ENCODE peak calls at places on chromosomes 16 and 17, in six cellular contexts. One of them, this sample, is unnamed.

GRCh38 chr16:19005561-19006445 is 22.1 kb downstream of the TMC7 start:
- DNase-seq in cardiac muscle cell: no peak
- DNase-seq in PC-3: peak; percentile 97
- DNase-seq in CD4-positive, alpha-beta memory T cell: no peak
- DNase-seq in IMR-90: peak; percentile 27
- DNase-seq in psoas muscle: peak; percentile 63
- DNase-seq in this sample: no peak

GRCh38 chr16:86093801-86094750 is 195.1 kb downstream of the IRF8 start:
- DNase-seq in cardiac muscle cell: no peak
- DNase-seq in PC-3: no peak
- DNase-seq in CD4-positive, alpha-beta memory T cell: no peak
- DNase-seq in IMR-90: no peak
- DNase-seq in psoas muscle: no peak
- DNase-seq in this sample: no peak

GRCh38 chr17:77376795-77377751 is 236.3 kb downstream of the SEC14L1 start:
- DNase-seq in cardiac muscle cell: no peak
- DNase-seq in PC-3: no peak
- DNase-seq in CD4-positive, alpha-beta memory T cell: no peak
- DNase-seq in IMR-90: peak; percentile 92
- DNase-seq in psoas muscle: no peak
- DNase-seq in this sample: no peak

GRCh38 chr17:77528516-77529327 is 388.0 kb downstream of the SEC14L1 start:
- DNase-seq in cardiac muscle cell: peak; percentile 84
- DNase-seq in PC-3: no peak
- DNase-seq in CD4-positive, alpha-beta memory T cell: no peak
- DNase-seq in IMR-90: no peak
- DNase-seq in psoas muscle: peak; percentile 46
- DNase-seq in this sample: no peak

GRCh38 chr17:27807567-27808470 is 7.5 kb upstream of the NOS2 start:
- DNase-seq in cardiac muscle cell: peak; percentile 22
- DNase-seq in PC-3: no peak
- DNase-seq in CD4-positive, alpha-beta memory T cell: peak; percentile 71
- DNase-seq in IMR-90: no peak
- DNase-seq in psoas muscle: no peak
- DNase-seq in this sample: peak; percentile 27

GRCh38 chr16:85227262-85227923 is 115.1 kb upstream of the CIBAR2 start:
- DNase-seq in cardiac muscle cell: no peak
- DNase-seq in PC-3: no peak
- DNase-seq in CD4-positive, alpha-beta memory T cell: no peak
- DNase-seq in IMR-90: no peak
- DNase-seq in psoas muscle: no peak
- DNase-seq in this sample: no peak

GRCh38 chr16:48395375-48395774 is 10.2 kb upstream of the SIAH1 start:
- DNase-seq in cardiac muscle cell: no peak
- DNase-seq in PC-3: no peak
- DNase-seq in CD4-positive, alpha-beta memory T cell: no peak
- DNase-seq in IMR-90: no peak
- DNase-seq in psoas muscle: no peak
- DNase-seq in this sample: no peak

GRCh38 chr17:18182978-18183333 is 672 bp upstream of the ALKBH5 start:
- DNase-seq in cardiac muscle cell: peak; percentile 82
- DNase-seq in PC-3: peak; percentile 80
- DNase-seq in CD4-positive, alpha-beta memory T cell: no peak
- DNase-seq in IMR-90: peak; percentile 78
- DNase-seq in psoas muscle: peak; percentile 96
- DNase-seq in this sample: no peak

GRCh38 chr16:48099455-48099854 is 56.3 kb downstream of the ABCC12 start:
- DNase-seq in cardiac muscle cell: no peak
- DNase-seq in PC-3: peak; percentile 20
- DNase-seq in CD4-positive, alpha-beta memory T cell: no peak
- DNase-seq in IMR-90: no peak
- DNase-seq in psoas muscle: peak; percentile 61
- DNase-seq in this sample: no peak

GRCh38 chr17:45784583-45785372 is 658 bp downstream of the CRHR1 start:
- DNase-seq in cardiac muscle cell: peak; percentile 47
- DNase-seq in PC-3: peak; percentile 32
- DNase-seq in CD4-positive, alpha-beta memory T cell: peak; percentile 29
- DNase-seq in IMR-90: no peak
- DNase-seq in psoas muscle: peak; percentile 62
- DNase-seq in this sample: no peak

GRCh38 chr16:26795184-26795583 is 271.5 kb upstream of the C16orf82 start:
- DNase-seq in cardiac muscle cell: peak; percentile 7
- DNase-seq in PC-3: no peak
- DNase-seq in CD4-positive, alpha-beta memory T cell: no peak
- DNase-seq in IMR-90: no peak
- DNase-seq in psoas muscle: no peak
- DNase-seq in this sample: peak; percentile 53

GRCh38 chr17:62860962-62861873 is 53.1 kb upstream of the MARCHF10 start:
- DNase-seq in cardiac muscle cell: peak; percentile 11
- DNase-seq in PC-3: peak; percentile 83
- DNase-seq in CD4-positive, alpha-beta memory T cell: no peak
- DNase-seq in IMR-90: peak; percentile 13
- DNase-seq in psoas muscle: no peak
- DNase-seq in this sample: no peak

GRCh38 chr16:71762186-71762585 is 37.7 kb upstream of the PHLPP2 start:
- DNase-seq in cardiac muscle cell: no peak
- DNase-seq in PC-3: no peak
- DNase-seq in CD4-positive, alpha-beta memory T cell: no peak
- DNase-seq in IMR-90: peak; percentile 57
- DNase-seq in psoas muscle: no peak
- DNase-seq in this sample: no peak

GRCh38 chr17:71849783-71850768 is 270.7 kb upstream of the SOX9 start:
- DNase-seq in cardiac muscle cell: no peak
- DNase-seq in PC-3: no peak
- DNase-seq in CD4-positive, alpha-beta memory T cell: no peak
- DNase-seq in IMR-90: no peak
- DNase-seq in psoas muscle: no peak
- DNase-seq in this sample: no peak

GRCh38 chr17:2982854-2983636 is 80.4 kb downstream of the OR1D5 start:
- DNase-seq in cardiac muscle cell: no peak
- DNase-seq in PC-3: no peak
- DNase-seq in CD4-positive, alpha-beta memory T cell: no peak
- DNase-seq in IMR-90: peak; percentile 89
- DNase-seq in psoas muscle: peak; percentile 96
- DNase-seq in this sample: no peak

GRCh38 chr16:89633064-89633631 is 19.7 kb downstream of the DPEP1 start:
- DNase-seq in cardiac muscle cell: no peak
- DNase-seq in PC-3: peak; percentile 84
- DNase-seq in CD4-positive, alpha-beta memory T cell: no peak
- DNase-seq in IMR-90: peak; percentile 73
- DNase-seq in psoas muscle: no peak
- DNase-seq in this sample: no peak

GRCh38 chr16:20830372-20830771 is 24.0 kb downstream of the REXO5 start:
- DNase-seq in cardiac muscle cell: no peak
- DNase-seq in PC-3: no peak
- DNase-seq in CD4-positive, alpha-beta memory T cell: no peak
- DNase-seq in IMR-90: no peak
- DNase-seq in psoas muscle: no peak
- DNase-seq in this sample: no peak

GRCh38 chr17:35252646-35253045 is 9.8 kb downstream of the SLFN5 start:
- DNase-seq in cardiac muscle cell: no peak
- DNase-seq in PC-3: no peak
- DNase-seq in CD4-positive, alpha-beta memory T cell: no peak
- DNase-seq in IMR-90: no peak
- DNase-seq in psoas muscle: no peak
- DNase-seq in this sample: no peak

GRCh38 chr17:30477083-30477757 is at the start of gene GOSR1:
- DNase-seq in cardiac muscle cell: peak; percentile 97
- DNase-seq in PC-3: peak; percentile 90
- DNase-seq in CD4-positive, alpha-beta memory T cell: peak; percentile 87
- DNase-seq in IMR-90: peak; percentile 95
- DNase-seq in psoas muscle: peak; percentile 96
- DNase-seq in this sample: peak; percentile 89

DNA sequence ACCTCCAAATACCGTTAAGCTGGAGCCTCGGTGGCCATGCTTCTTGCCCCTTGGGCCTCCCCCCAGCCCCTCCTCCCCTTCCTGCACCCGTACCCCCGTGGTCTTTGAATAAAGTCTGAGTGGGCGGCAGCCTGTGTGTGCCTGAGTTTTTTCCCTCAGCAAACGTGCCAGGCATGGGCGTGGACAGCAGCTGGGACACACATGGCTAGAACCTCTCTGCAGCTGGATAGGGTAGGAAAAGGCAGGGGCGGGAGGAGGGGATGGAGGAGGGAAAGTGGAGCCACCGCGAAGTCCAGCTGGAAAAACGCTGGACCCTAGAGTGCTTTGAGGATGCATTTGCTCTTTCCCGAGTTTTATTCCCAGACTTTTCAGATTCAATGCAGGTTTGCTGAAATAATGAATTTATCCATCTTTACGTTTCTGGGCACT is 928 bp downstream of the HBA1 start:
- DNase-seq in cardiac muscle cell: no peak
- DNase-seq in PC-3: no peak
- DNase-seq in CD4-positive, alpha-beta memory T cell: no peak
- DNase-seq in IMR-90: peak; percentile 25
- DNase-seq in psoas muscle: no peak
- DNase-seq in this sample: no peak
- H3K27me3 ChIP-seq in cardiac muscle cell: peaks cover 64% of the 10 kb centered on the region
- H3K27me3 ChIP-seq in PC-3: peaks cover 17% of the 10 kb centered on the region
- H3K27me3 ChIP-seq in CD4-positive, alpha-beta memory T cell: peaks cover 35% of the 10 kb centered on the region
- H3K27me3 ChIP-seq in IMR-90: peaks cover 40% of the 10 kb centered on the region
- H3K27me3 ChIP-seq in psoas muscle: peaks cover 67% of the 10 kb centered on the region
- H3K27me3 ChIP-seq in this sample: peaks cover 23% of the 10 kb centered on the region

GRCh38 chr16:80672379-80672778 is 131.6 kb downstream of the DYNLRB2 start:
- DNase-seq in cardiac muscle cell: no peak
- DNase-seq in PC-3: no peak
- DNase-seq in CD4-positive, alpha-beta memory T cell: no peak
- DNase-seq in IMR-90: no peak
- DNase-seq in psoas muscle: no peak
- DNase-seq in this sample: no peak

GRCh38 chr16:80667925-80668324 is 127.1 kb downstream of the DYNLRB2 start:
- DNase-seq in cardiac muscle cell: no peak
- DNase-seq in PC-3: no peak
- DNase-seq in CD4-positive, alpha-beta memory T cell: no peak
- DNase-seq in IMR-90: no peak
- DNase-seq in psoas muscle: no peak
- DNase-seq in this sample: no peak

GRCh38 chr16:80671281-80671849 is 130.6 kb downstream of the DYNLRB2 start:
- DNase-seq in cardiac muscle cell: no peak
- DNase-seq in PC-3: no peak
- DNase-seq in CD4-positive, alpha-beta memory T cell: no peak
- DNase-seq in IMR-90: no peak
- DNase-seq in psoas muscle: no peak
- DNase-seq in this sample: no peak

GRCh38 chr16:80669673-80670072 is 128.9 kb downstream of the DYNLRB2 start:
- DNase-seq in cardiac muscle cell: no peak
- DNase-seq in PC-3: no peak
- DNase-seq in CD4-positive, alpha-beta memory T cell: no peak
- DNase-seq in IMR-90: no peak
- DNase-seq in psoas muscle: no peak
- DNase-seq in this sample: no peak

DNA sequence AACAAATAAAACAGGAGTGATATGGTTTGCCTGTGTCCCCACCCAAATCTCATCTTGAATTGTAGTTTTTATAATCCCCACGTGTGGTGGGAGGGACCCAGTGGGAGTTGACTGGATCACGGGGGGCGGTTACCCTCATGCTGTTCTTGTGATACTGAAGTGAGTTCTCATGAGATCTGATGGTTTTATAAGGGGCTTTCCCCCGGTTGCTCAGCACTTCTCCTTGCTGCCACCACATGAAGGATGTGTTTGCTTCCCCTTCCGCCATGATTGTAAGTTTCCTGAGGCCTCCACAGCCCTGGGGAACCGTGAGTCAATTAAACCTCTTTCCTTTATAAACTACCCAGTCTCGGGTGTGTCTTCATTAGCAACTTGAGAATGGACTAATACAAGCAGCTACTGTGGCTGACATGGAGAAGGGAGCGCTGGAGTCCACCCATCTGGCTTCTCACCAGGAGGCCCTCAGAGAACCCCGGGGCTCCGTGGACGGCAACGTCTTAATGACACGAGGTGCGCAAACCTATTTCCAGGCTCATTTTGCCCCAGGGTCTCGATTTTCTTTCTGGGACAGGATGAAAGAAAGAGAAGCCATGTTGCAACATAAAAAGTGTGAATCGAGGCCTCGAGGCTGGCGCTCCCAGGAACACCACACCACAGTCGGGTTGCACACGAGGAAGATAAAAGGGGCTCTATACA is 129.5 kb downstream of the DYNLRB2 start:
- DNase-seq in cardiac muscle cell: no peak
- DNase-seq in PC-3: no peak
- DNase-seq in CD4-positive, alpha-beta memory T cell: no peak
- DNase-seq in IMR-90: no peak
- DNase-seq in psoas muscle: no peak
- DNase-seq in this sample: peak; percentile 13
- H3K4me1 ChIP-seq in cardiac muscle cell: no peaks in the 10 kb centered on the region
- H3K4me1 ChIP-seq in PC-3: no peaks in the 10 kb centered on the region
- H3K4me1 ChIP-seq in CD4-positive, alpha-beta memory T cell: no peaks in the 10 kb centered on the region
- H3K4me1 ChIP-seq in IMR-90: no peaks in the 10 kb centered on the region
- H3K4me1 ChIP-seq in psoas muscle: no peaks in the 10 kb centered on the region
- H3K4me1 ChIP-seq in this sample: no peaks in the 10 kb centered on the region

DNA sequence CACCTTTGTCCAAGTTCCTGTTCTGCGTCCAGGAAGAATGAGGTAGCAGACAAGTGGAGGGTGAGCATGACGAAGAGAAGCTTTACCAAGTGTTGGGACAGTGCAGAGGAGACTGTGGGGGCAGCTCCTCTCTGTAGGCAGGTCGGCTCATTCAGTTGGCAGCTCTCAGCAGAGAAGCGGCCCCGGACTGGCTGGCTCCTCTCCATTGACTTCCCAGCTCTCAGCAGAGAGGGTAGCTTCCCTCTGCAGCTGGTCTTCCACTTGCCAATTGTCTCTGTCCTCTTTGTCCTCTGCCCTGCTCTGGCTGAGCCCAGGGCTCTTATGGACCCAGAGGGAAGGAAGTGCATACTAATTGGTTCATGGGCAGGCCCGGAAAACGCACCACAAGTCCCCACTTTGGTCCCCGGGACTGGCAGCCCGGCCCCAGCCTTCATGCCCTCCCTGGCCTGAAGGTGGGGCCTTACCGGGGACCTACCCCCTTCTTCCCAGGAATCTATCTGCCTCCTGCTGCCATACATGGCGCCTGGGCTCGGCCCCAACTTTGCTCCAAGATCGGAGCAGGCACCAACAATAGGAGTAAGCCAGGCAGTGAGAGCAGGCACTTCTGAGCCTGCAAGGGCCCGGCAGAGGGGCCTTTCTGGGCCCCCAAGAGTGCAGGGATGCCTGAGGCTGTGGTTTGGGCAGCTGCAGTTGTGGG is 10.1 kb downstream of the KCTD5 start:
- DNase-seq in cardiac muscle cell: no peak
- DNase-seq in PC-3: no peak
- DNase-seq in CD4-positive, alpha-beta memory T cell: no peak
- DNase-seq in IMR-90: peak; percentile 6
- DNase-seq in psoas muscle: peak; percentile 79
- DNase-seq in this sample: no peak
- H3K27ac ChIP-seq in cardiac muscle cell: peak overlapping the region; percentile 48
- H3K27ac ChIP-seq in PC-3: no peak overlapping the region
- H3K27ac ChIP-seq in CD4-positive, alpha-beta memory T cell: no peak overlapping the region
- H3K27ac ChIP-seq in IMR-90: no peak overlapping the region
- H3K27ac ChIP-seq in psoas muscle: peak overlapping the region; percentile 88
- H3K27ac ChIP-seq in this sample: no peak overlapping the region

DNA sequence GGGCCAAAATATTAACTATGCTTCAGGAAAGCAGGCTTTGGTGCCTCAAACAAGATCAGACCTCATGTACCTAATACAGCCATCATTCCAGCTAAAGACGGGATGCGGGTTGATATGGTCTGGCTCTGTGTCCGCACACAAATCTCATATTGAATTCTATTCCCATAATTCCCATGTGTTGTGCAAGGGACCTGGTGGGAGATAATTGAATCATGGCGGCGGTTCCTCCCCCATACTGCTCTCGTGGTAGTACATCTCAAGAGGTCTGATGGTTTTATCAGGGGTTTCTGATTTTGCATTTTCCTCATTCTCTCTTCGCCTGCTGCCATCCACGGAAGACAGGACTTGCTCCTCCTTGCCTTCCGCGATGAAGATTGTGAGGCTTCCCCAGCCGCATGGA is 19.1 kb upstream of the CHST6 start:
- DNase-seq in cardiac muscle cell: no peak
- DNase-seq in PC-3: no peak
- DNase-seq in CD4-positive, alpha-beta memory T cell: no peak
- DNase-seq in IMR-90: no peak
- DNase-seq in psoas muscle: no peak
- DNase-seq in this sample: no peak
- H3K27me3 ChIP-seq in cardiac muscle cell: no peaks in the 10 kb centered on the region
- H3K27me3 ChIP-seq in PC-3: no peaks in the 10 kb centered on the region
- H3K27me3 ChIP-seq in CD4-positive, alpha-beta memory T cell: no peaks in the 10 kb centered on the region
- H3K27me3 ChIP-seq in IMR-90: peaks cover 1% of the 10 kb centered on the region
- H3K27me3 ChIP-seq in psoas muscle: no peaks in the 10 kb centered on the region
- H3K27me3 ChIP-seq in this sample: no peaks in the 10 kb centered on the region

This sample was measured in CD4-positive, CD25-positive, alpha-beta regulatory T cell.